ENCODE peak calls at places on chromosomes 3 and 15, in six cellular contexts. O is posterior cingulate gyrus, I is GM03348, D is epithelial cell of esophagus, S is hypothalamus, C is fibroblast of the aortic adventitia. W is an unnamed sample.

GRCh38 chr15:63449711-63450110 is 54.7 kb upstream of the USP3 start:
- DNase-seq in S (no peak), I (peak), O (no peak), D (peak), C (no peak), W (no peak)

GRCh38 chr3:105639131-105639530 is 229.7 kb downstream of the CBLB start:
- DNase-seq in I (no peak), D (no peak), S (no peak), O (no peak), C (no peak), W (no peak)

GRCh38 chr3:160665784-160666526 is 11.0 kb upstream of the ARL14 start:
- DNase-seq in S (no peak), C (peak), D (peak), O (no peak), I (peak), W (peak)

GRCh38 chr3:31469385-31469784 is 63.3 kb upstream of the STT3B start:
- DNase-seq in I (no peak), O (no peak), C (no peak), D (no peak), S (no peak), W (no peak)

GRCh38 chr3:23567917-23568316 is 237.8 kb upstream of the UBE2E1 start:
- DNase-seq in S (no peak), D (peak), C (peak), I (peak), O (no peak), W (peak)

GRCh38 chr15:60830479-60830878 is 351.5 kb upstream of the ICE2 start:
- DNase-seq in D (no peak), O (no peak), S (no peak), I (peak), C (peak), W (no peak)

GRCh38 chr3:134449277-134449676 is 36.5 kb downstream of the ANAPC13 start:
- DNase-seq in I (peak), O (no peak), C (peak), S (peak), D (peak), W (no peak)

GRCh38 chr3:159749406-159749805 is 239.2 kb upstream of the IL12A start:
- DNase-seq in C (no peak), D (no peak), S (no peak), I (no peak), O (no peak), W (no peak)

GRCh38 chr15:77991029-77991406 is 86.5 kb downstream of the TBC1D2B start:
- DNase-seq in O (no peak), S (no peak), D (no peak), C (no peak), I (no peak), W (no peak)

GRCh38 chr15:35271371-35272043 is 186.4 kb upstream of the NANOGP8 start:
- DNase-seq in O (no peak), D (peak), C (no peak), I (peak), S (no peak), W (peak)

GRCh38 chr15:29818141-29818540 is 4.1 kb downstream of the TJP1 start:
- DNase-seq in I (no peak), O (no peak), D (peak), S (no peak), C (no peak), W (peak)

GRCh38 chr3:160577551-160578195 is 12.3 kb upstream of the KPNA4 start:
- DNase-seq in S (no peak), O (no peak), D (peak), I (no peak), C (peak), W (peak)

GRCh38 chr3:115272036-115272824 is 125.1 kb upstream of the ZBTB20 start:
- DNase-seq in O (no peak), S (no peak), C (peak), D (no peak), I (no peak), W (peak)

GRCh38 chr3:14345496-14346150 is 56.8 kb upstream of the SLC6A6 start:
- DNase-seq in O (no peak), C (no peak), S (no peak), D (peak), I (no peak), W (peak)

W was measured in astrocyte.